ENCODE peak calls at places on chromosomes 2 and 18, in four cellular contexts. C is K562, E is GM12878, B is HepG2. X is an unnamed sample.
A peak's percentile ranks its signal among the peaks of the same experiment; 100 is the strongest.

GRCh38 chr2:177148477-177149154 is 64.0 kb upstream of the HNRNPA3 start:
- DNase-seq in C (peak; percentile 89), E (peak; percentile 45), B (peak; percentile 66), X (peak; percentile 88)

GRCh38 chr2:177598321-177598922 is 205.8 kb downstream of the AGPS start:
- DNase-seq in B (no peak), C (no peak), E (no peak), X (no peak)

GRCh38 chr2:51638811-51639210 is 606.9 kb upstream of the NRXN1 start:
- DNase-seq in E (no peak), C (no peak), B (no peak), X (no peak)

GRCh38 chr2:219679041-219679440 is 51.6 kb downstream of the SLC4A3 start:
- DNase-seq in E (no peak), B (no peak), C (no peak), X (no peak)

GRCh38 chr2:69645026-69645425 is 1.5 kb upstream of the AAK1 start:
- DNase-seq in C (peak; percentile 56), B (no peak), E (no peak), X (no peak)

GRCh38 chr2:215782271-215782670 is 231.1 kb downstream of the MREG start:
- DNase-seq in B (no peak), C (no peak), E (no peak), X (no peak)

GRCh38 chr2:38218583-38218982 is 142.6 kb upstream of the CYP1B1 start:
- DNase-seq in C (no peak), B (no peak), E (no peak), X (no peak)

GRCh38 chr18:63159590-63159989 is 160.0 kb downstream of the BCL2 start:
- DNase-seq in C (no peak), B (no peak), E (peak; percentile 67), X (no peak)

GRCh38 chr2:158487419-158487818 is 30.7 kb downstream of the PKP4 start:
- DNase-seq in C (no peak), B (no peak), E (no peak), X (no peak)

GRCh38 chr2:211159972-211160371 is 603.6 kb downstream of the CPS1 start:
- DNase-seq in B (no peak), E (no peak), C (no peak), X (no peak)

GRCh38 chr2:44169155-44169898 is 652 bp downstream of the PPM1B start:
- DNase-seq in C (peak; percentile 62), B (peak; percentile 24), E (peak; percentile 27), X (peak; percentile 31)

GRCh38 chr2:26757873-26758789 is 6.0 kb upstream of the SLC35F6 start:
- DNase-seq in B (peak; percentile 92), C (peak; percentile 92), E (peak; percentile 73), X (peak; percentile 36)

GRCh38 chr2:56656826-56657225 is 473.0 kb downstream of the CCDC85A start:
- DNase-seq in E (no peak), B (no peak), C (no peak), X (no peak)

GRCh38 chr2:43098065-43098464 is 128.3 kb downstream of the ZFP36L2 start:
- DNase-seq in B (no peak), E (no peak), C (no peak), X (no peak)

GRCh38 chr18:35619941-35620340 is 38.4 kb downstream of the GALNT1 start:
- DNase-seq in E (no peak), C (peak; percentile 58), B (no peak), X (no peak)

GRCh38 chr2:56104951-56105350 is 78.8 kb upstream of the CCDC85A start:
- DNase-seq in B (no peak), C (no peak), E (no peak), X (no peak)

GRCh38 chr2:152025678-152026287 is 73.1 kb downstream of the CACNB4 start:
- DNase-seq in B (peak; percentile 76), E (peak; percentile 63), C (peak; percentile 90), X (peak; percentile 86)

GRCh38 chr18:47204908-47205522 is 28.9 kb upstream of the IER3IP1 start:
- DNase-seq in B (peak; percentile 40), C (peak; percentile 56), E (no peak), X (peak; percentile 65)

GRCh38 chr2:207813221-207813916 is 43.7 kb upstream of the FZD5 start:
- DNase-seq in E (no peak), B (no peak), C (no peak), X (peak; percentile 23)

GRCh38 chr18:61859118-61859517 is 33.7 kb downstream of the RNF152 start:
- DNase-seq in B (no peak), C (no peak), E (no peak), X (no peak)

GRCh38 chr2:218368621-218369153 is 12.0 kb downstream of the CATIP start:
- DNase-seq in E (no peak), C (peak; percentile 31), B (no peak), X (peak; percentile 47)

GRCh38 chr2:150888337-150888736 is 373.3 kb downstream of the RBM43 start:
- DNase-seq in B (no peak), C (no peak), E (no peak), X (no peak)

GRCh38 chr2:128410035-128410757 is 91.5 kb upstream of the HS6ST1 start:
- DNase-seq in E (no peak), C (no peak), B (no peak), X (no peak)

GRCh38 chr2:241816431-241817121 is 7.6 kb downstream of the NEU4 start:
- DNase-seq in E (no peak), B (no peak), C (no peak), X (no peak)

GRCh38 chr2:217995741-217996141 is 7.1 kb downstream of the TNS1 start:
- DNase-seq in C (no peak), E (no peak), B (no peak), X (no peak)

GRCh38 chr2:10527585-10527984 is 79.5 kb upstream of the ODC1 start:
- DNase-seq in B (no peak), C (no peak), E (no peak), X (no peak)

DNA sequence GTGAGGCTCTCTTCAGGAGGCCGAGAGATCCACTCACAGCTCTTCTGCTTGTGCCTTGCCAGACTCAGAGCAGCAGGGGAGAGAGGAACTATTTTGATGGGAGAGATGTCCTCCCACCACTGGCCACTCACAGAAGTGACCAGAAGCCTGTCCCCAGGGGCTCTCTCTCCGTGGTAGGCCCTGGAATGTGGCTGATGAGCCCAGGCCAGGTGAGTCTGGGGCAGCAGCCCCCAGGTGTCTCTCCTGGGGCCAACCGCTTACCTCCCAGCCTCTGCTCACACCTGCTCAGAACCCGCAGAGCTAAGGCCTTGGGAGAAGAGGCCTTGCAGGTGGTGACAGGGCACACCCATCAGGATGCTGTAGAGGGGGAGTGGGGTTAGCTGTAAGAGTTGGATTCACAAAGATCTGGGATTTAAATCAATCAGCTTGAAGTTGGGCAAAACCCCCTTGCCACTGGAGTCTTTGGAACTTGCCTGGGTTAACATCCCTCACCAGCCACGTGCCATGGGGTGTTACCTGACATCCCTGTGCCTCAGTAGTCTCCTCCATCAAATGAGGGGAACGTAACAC is 29.1 kb upstream of the ASB18 start:
- DNase-seq in C (no peak), B (no peak), E (no peak), X (no peak)
- TF ChIP-seq CREM in C (no peak), B (no peak), E (no peak), X (no peak)

GRCh38 chr2:98148968-98149697 is 62.2 kb downstream of the VWA3B start:
- DNase-seq in C (peak; percentile 37), B (peak; percentile 71), E (no peak), X (no peak)
- TF ChIP-seq CREM in C (no peak), B (no peak), E (no peak), X (no peak)

GRCh38 chr18:21215480-21215879 is 26.6 kb upstream of the GREB1L start:
- DNase-seq in E (no peak), B (no peak), C (no peak), X (no peak)

GRCh38 chr18:21205695-21206094 is 36.3 kb upstream of the GREB1L start:
- DNase-seq in C (no peak), E (no peak), B (no peak), X (no peak)

DNA sequence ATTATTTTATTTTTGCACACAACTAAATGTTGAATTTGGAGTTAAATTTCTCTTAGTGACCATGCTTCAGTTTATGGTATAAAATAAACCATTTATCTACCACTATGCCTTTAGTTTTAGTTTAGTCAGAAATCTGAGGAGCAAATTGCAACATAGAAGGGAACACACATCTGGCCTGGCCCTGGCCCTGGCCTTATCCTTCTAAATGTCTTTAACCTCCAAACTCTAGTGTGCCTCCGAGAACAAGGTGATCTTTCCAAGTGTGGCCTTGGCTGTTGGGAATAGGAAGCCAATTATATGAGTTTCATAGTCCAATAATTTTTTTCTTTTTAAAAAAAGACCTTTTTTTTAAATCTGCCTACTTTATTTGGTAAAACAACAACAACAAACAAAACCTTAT is 31.8 kb upstream of the GREB1L start:
- DNase-seq in C (no peak), E (no peak), B (no peak), X (no peak)
- TF ChIP-seq CREM in C (no peak), E (no peak), B (no peak), X (no peak)

DNA sequence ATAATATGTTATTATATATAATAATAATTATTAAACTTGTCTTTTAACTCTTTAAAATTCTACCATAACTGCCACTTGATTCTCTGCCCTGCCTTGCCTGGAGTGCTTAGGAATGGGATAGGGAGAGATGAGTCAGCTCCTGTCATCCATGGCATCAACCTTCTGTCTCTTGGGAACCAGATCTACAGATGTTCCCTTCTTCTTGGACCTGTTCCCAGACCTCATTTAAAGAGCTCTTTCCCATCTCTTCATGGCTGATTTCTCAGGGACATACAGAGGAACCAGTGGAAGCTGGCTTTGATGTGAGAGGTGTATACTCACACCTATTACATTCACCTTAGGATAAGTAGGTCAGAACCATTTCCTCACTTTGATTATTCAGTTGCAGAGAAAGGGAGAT is 155.3 kb upstream of the MYO3B start:
- DNase-seq in C (no peak), B (no peak), E (no peak), X (no peak)
- TF ChIP-seq CREM in C (no peak), B (no peak), E (no peak), X (no peak)

GRCh38 chr2:237059155-237059875 is 26.4 kb upstream of the COPS8 start:
- DNase-seq in E (peak; percentile 85), B (no peak), C (no peak), X (no peak)
- TF ChIP-seq CREM in E (peak; percentile 75), B (no peak), C (no peak), X (no peak)

DNA sequence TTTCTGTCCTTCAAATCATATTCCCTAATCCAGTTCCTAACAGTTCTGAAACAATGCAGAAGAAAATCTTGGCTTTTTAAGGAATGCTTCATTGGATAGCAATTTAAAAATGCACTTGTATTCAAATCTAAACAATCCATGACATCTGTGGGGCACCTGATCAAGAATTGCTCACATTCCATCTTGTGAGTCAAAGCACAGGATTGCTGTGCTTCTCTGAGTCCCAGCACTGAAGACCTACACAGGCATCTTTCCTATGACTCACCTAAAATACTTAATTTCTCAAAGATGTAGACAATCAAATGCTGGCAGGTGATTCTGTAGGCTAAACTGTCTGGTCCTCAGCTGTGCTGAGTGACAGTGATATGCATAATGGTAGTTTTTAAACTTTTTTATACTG is 10.1 kb upstream of the ATP8B1 start:
- DNase-seq in C (no peak), B (peak; percentile 48), E (no peak), X (no peak)
- TF ChIP-seq CREM in C (no peak), B (no peak), E (no peak), X (no peak)

GRCh38 chr2:226130192-226130591 is 669.4 kb downstream of the IRS1 start:
- DNase-seq in B (no peak), C (no peak), E (no peak), X (no peak)
- TF ChIP-seq CREM in B (no peak), C (no peak), E (no peak), X (no peak)

GRCh38 chr2:164439885-164440284 is 181.4 kb downstream of the GRB14 start:
- DNase-seq in C (no peak), B (no peak), E (no peak), X (no peak)
- TF ChIP-seq CREM in C (no peak), B (no peak), E (no peak), X (no peak)

X was measured in WTC11.